ENCODE peak calls at places on chromosomes 1 and 21, in eight cellular contexts. D, F, N, L, R, O, S and Z are unnamed samples.

GRCh38 chr1:67307251-67308060 is at the start of gene IL12RB2:
- DNase-seq in D (peak; percentile 81), F (peak; percentile 38), N (no peak), L (peak; percentile 5), R (no peak), O (no peak), S (peak; percentile 85), Z (no peak)

GRCh38 chr1:108717774-108718316 is 5.1 kb downstream of the FNDC7 start:
- DNase-seq in D (no peak), F (no peak), N (no peak), L (no peak), R (no peak), O (no peak), S (no peak), Z (no peak)

GRCh38 chr1:60960846-60961542 is 121.4 kb upstream of the NFIA start:
- DNase-seq in D (no peak), F (no peak), N (peak; percentile 37), L (peak; percentile 21), R (no peak), O (no peak), S (no peak), Z (no peak)

GRCh38 chr21:29196664-29197052 is 66.2 kb downstream of the MAP3K7CL start:
- DNase-seq in D (no peak), F (no peak), N (peak; percentile 9), L (peak; percentile 15), R (no peak), O (no peak), S (no peak), Z (no peak)

GRCh38 chr1:221494670-221495069 is 247.2 kb downstream of the DUSP10 start:
- DNase-seq in D (no peak), F (no peak), N (peak; percentile 66), L (peak; percentile 30), R (no peak), O (peak; percentile 19), S (no peak), Z (no peak)

GRCh38 chr1:151839457-151840409 is at the start of gene C2CD4D:
- DNase-seq in D (peak; percentile 81), F (peak; percentile 82), N (peak; percentile 91), L (no peak), R (peak; percentile 88), O (peak; percentile 27), S (no peak), Z (no peak)

GRCh38 chr1:62608905-62609304 is 11.6 kb downstream of the ANGPTL3 start:
- DNase-seq in D (no peak), F (no peak), N (no peak), L (no peak), R (no peak), O (no peak), S (no peak), Z (no peak)

GRCh38 chr1:185595835-185596667 is 138.1 kb upstream of the HMCN1 start:
- DNase-seq in D (peak; percentile 69), F (peak; percentile 63), N (peak; percentile 64), L (peak; percentile 52), R (peak; percentile 71), O (peak; percentile 51), S (peak; percentile 46), Z (peak; percentile 44)

GRCh38 chr1:243315933-243316332 is 60.1 kb downstream of the SDCCAG8 start:
- DNase-seq in D (no peak), F (no peak), N (no peak), L (no peak), R (no peak), O (no peak), S (no peak), Z (no peak)

GRCh38 chr1:234722267-234722704 is 112.3 kb upstream of the IRF2BP2 start:
- DNase-seq in D (no peak), F (no peak), N (no peak), L (no peak), R (no peak), O (no peak), S (no peak), Z (no peak)

GRCh38 chr1:112964347-112964746 is 8.4 kb upstream of the SLC16A1 start:
- DNase-seq in D (no peak), F (no peak), N (no peak), L (no peak), R (no peak), O (no peak), S (no peak), Z (no peak)

GRCh38 chr1:13965770-13966398 is 265.9 kb downstream of the PRDM2 start:
- DNase-seq in D (peak; percentile 82), F (peak; percentile 87), N (peak; percentile 71), L (peak; percentile 74), R (peak; percentile 66), O (peak; percentile 43), S (peak; percentile 57), Z (peak; percentile 20)

GRCh38 chr1:195141294-195141693 is 1466.9 kb downstream of the KCNT2 start:
- DNase-seq in D (no peak), F (no peak), N (no peak), L (no peak), R (no peak), O (peak; percentile 2), S (no peak), Z (peak; percentile 3)

GRCh38 chr1:41803656-41804055 is 115.1 kb downstream of the HIVEP3 start:
- DNase-seq in D (no peak), F (no peak), N (peak; percentile 42), L (no peak), R (no peak), O (no peak), S (no peak), Z (no peak)
- H3K4me2 ChIP-seq in D (no peak overlapping the region), F (no peak overlapping the region), N (no peak overlapping the region), L (no peak overlapping the region), R (peak overlapping the region; percentile 41), O (no peak overlapping the region), S (no peak overlapping the region), Z (peak overlapping the region; percentile 60)

DNA sequence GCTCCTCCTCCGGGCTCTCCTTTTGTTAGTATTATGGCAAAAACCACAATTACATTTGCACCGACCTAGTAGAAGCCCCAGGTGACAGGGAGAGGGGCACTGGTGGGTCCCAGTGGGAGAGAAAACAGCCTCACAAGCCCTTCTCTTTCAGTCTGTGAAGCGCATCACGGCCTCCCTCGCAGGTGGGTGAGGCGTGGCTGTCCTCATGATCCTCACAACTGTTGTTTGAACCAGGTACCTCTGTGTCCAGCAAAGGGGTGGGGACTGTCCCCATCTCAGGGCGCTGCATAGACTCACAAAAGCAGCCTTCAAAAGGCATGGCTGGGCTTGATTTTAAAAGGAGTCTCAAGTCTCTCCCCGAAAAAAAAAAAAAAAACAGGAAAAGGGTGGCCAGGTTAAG is 7.9 kb upstream of the C2CD2 start:
- DNase-seq in D (no peak), F (no peak), N (no peak), L (no peak), R (no peak), O (no peak), S (no peak), Z (peak; percentile 21)
- TF ChIP-seq EZH2phosphoT487 in D (no peak), F (no peak), N (no peak), L (no peak), R (no peak), O (no peak), S (no peak), Z (no peak)

GRCh38 chr1:2532485-2533160 is 2.6 kb upstream of the HES5 start:
- DNase-seq in D (peak; percentile 60), F (no peak), N (no peak), L (no peak), R (no peak), O (no peak), S (no peak), Z (no peak)

GRCh38 chr1:2529776-2530500 is at the start of gene HES5:
- DNase-seq in D (peak; percentile 99), F (no peak), N (peak; percentile 34), L (peak; percentile 72), R (no peak), O (no peak), S (peak; percentile 73), Z (no peak)

GRCh38 chr1:2528966-2529750 is 905 bp downstream of the HES5 start:
- DNase-seq in D (peak; percentile 76), F (peak; percentile 64), N (no peak), L (peak; percentile 48), R (no peak), O (no peak), S (peak; percentile 71), Z (no peak)

GRCh38 chr1:2528611-2528965 is 1.5 kb downstream of the HES5 start:
- DNase-seq in D (no peak), F (no peak), N (no peak), L (no peak), R (no peak), O (no peak), S (no peak), Z (no peak)

DNA sequence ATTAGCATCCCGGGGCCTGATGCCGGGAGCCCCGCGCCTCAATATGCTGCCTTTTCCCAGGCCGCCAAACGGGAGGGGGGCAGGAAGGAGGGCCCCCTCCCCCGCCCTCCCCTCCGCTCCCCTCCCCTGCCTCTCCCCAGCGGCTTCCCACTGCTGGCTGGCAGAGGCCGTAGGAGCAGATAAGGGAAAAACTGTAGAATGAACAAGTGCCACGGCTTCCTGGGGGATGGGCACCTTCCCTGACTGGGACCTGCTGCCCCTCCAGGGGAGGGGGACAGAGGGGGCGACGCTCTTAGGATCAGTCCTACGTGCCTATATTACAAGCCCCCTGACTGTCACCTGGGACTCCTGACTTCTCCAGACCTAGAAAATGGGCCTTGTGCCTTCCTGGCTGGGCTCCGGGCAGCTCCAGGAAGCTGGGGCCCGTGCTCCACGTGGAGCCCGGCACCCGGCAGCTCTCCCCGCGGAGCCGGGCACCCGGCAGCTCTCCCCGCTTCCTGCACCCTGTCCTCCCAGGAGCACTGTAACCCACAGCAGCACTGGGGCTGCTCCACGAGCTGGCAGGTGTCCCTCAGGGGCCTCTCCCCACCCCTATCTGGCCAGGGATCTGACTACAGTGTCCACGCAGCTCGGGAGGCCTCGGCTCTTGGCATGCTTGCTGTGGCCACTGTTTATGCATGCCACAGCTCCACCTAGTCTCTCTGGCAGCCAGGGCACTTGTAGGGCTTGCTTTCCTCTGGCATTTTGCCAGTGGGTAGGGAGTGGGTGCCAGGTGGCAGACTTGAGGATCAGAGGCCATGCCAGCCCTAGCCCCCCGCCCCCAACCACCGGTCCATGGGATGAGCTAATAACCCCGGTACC is 668 bp upstream of the HES5 start:
- DNase-seq in D (no peak), F (no peak), N (peak; percentile 62), L (peak; percentile 41), R (no peak), O (no peak), S (peak; percentile 65), Z (no peak)
- H3K4me3 ChIP-seq in D (peak overlapping the region; percentile 3), F (no peak overlapping the region), N (peak overlapping the region; percentile 54), L (no peak overlapping the region), R (no peak overlapping the region), O (no peak overlapping the region), S (no peak overlapping the region), Z (no peak overlapping the region)

GRCh38 chr1:1832151-1832550 is 53.9 kb upstream of the NADK start:
- DNase-seq in D (no peak), F (no peak), N (no peak), L (peak; percentile 17), R (no peak), O (no peak), S (peak; percentile 54), Z (no peak)
- H3K4me2 ChIP-seq in D (no peak overlapping the region), F (no peak overlapping the region), N (no peak overlapping the region), L (no peak overlapping the region), R (no peak overlapping the region), O (no peak overlapping the region), S (no peak overlapping the region), Z (peak overlapping the region; percentile 84)

DNA sequence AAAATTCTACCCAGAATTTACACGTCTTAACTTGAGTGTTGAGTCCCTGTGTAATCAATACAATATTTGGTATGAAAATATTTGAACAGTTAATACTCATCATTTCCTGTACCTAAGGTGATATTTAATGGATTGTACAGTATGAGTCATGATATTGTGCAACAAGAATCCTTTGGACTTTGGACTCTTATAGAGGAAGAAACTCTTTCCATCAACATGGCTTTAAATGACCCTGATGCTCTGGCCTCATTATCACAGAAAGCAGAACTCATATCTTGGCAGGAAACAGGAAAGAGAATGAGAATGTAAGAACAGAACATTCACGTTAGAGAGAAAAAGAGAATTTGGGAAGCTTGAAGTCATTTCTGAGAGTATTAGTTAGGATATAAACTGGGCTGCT is 168.8 kb upstream of the B3GALT2 start:
- DNase-seq in D (no peak), F (peak; percentile 64), N (peak; percentile 88), L (peak; percentile 23), R (no peak), O (peak; percentile 64), S (no peak), Z (no peak)
- TF ChIP-seq EZH2phosphoT487 in D (no peak), F (no peak), N (no peak), L (no peak), R (no peak), O (no peak), S (no peak), Z (no peak)